ENCODE peak calls at places on chromosome 18, in five cellular contexts. S is upper lobe of left lung, G is stomach, P is esophagus squamous epithelium, Q is uterus. X is an unnamed sample. For H3K4me1, the result is how much of the 10 kb centered on the place peaks cover.

GRCh38 chr18:58241877-58242276 is 197.9 kb downstream of the NEDD4L start:
- DNase-seq in G (no peak), P (no peak), S (no peak), Q (no peak), X (no peak)

GRCh38 chr18:33606621-33607020 is 28.6 kb downstream of the ASXL3 start:
- DNase-seq in S (no peak), P (no peak), G (no peak), Q (no peak), X (no peak)

GRCh38 chr18:379665-380356 is 112.0 kb upstream of the THOC1 start:
- DNase-seq in Q (no peak), S (peak), G (no peak), P (no peak), X (no peak)

GRCh38 chr18:12239426-12239825 is 14.7 kb upstream of the CIDEA start:
- DNase-seq in Q (no peak), P (no peak), G (no peak), S (no peak), X (no peak)

GRCh38 chr18:80238651-80239260 is 8.6 kb downstream of the PARD6G start:
- DNase-seq in Q (no peak), P (no peak), S (no peak), G (no peak), X (no peak)

GRCh38 chr18:42446195-42446594 is 491.2 kb downstream of the PIK3C3 start:
- DNase-seq in P (no peak), Q (no peak), G (no peak), S (no peak), X (no peak)

GRCh38 chr18:59249186-59249774 is 24.0 kb downstream of the RAX start:
- DNase-seq in Q (peak), P (no peak), S (no peak), G (no peak), X (no peak)

GRCh38 chr18:75269140-75269676 is 58.6 kb downstream of the TSHZ1 start:
- DNase-seq in P (no peak), Q (no peak), G (no peak), S (no peak), X (no peak)

GRCh38 chr18:50192903-50193795 is 1.8 kb downstream of the MYO5B start:
- DNase-seq in Q (no peak), P (no peak), G (peak), S (no peak), X (no peak)

GRCh38 chr18:54774423-54774822 is 53.9 kb upstream of the RAB27B start:
- DNase-seq in P (no peak), S (no peak), Q (no peak), G (no peak), X (no peak)

GRCh38 chr18:32891797-32892196 is 119.0 kb upstream of the KLHL14 start:
- DNase-seq in P (no peak), Q (no peak), G (no peak), S (no peak), X (no peak)

GRCh38 chr18:75350440-75350839 is 77.1 kb downstream of the SMIM21 start:
- DNase-seq in G (no peak), Q (no peak), P (no peak), S (no peak), X (no peak)

GRCh38 chr18:37935086-37935485 is 369.5 kb upstream of the CELF4 start:
- DNase-seq in P (no peak), G (no peak), Q (no peak), S (no peak), X (no peak)

GRCh38 chr18:61973273-61974115 is 80.7 kb upstream of the RNF152 start:
- DNase-seq in G (no peak), P (no peak), Q (no peak), S (no peak), X (no peak)

GRCh38 chr18:57698571-57699276 is 77.1 kb upstream of the NARS1 start:
- DNase-seq in Q (no peak), P (no peak), S (peak), G (no peak), X (no peak)

GRCh38 chr18:58953627-58954026 is 89.0 kb downstream of the ZNF532 start:
- DNase-seq in G (peak), P (no peak), S (no peak), Q (no peak), X (no peak)

GRCh38 chr18:47113796-47114540 is 36.3 kb downstream of the HDHD2 start:
- DNase-seq in S (no peak), G (no peak), Q (no peak), P (no peak), X (no peak)

GRCh38 chr18:78857252-78858150 is 122.1 kb upstream of the SALL3 start:
- DNase-seq in Q (no peak), G (no peak), S (no peak), P (no peak), X (no peak)

GRCh38 chr18:13259701-13260100 is 41.1 kb downstream of the LDLRAD4 start:
- DNase-seq in Q (no peak), P (no peak), G (no peak), S (no peak), X (no peak)

GRCh38 chr18:6962571-6963451 is 154.8 kb downstream of the LAMA1 start:
- DNase-seq in Q (no peak), S (no peak), P (no peak), G (no peak), X (no peak)

GRCh38 chr18:28855524-28855923 is 678.6 kb upstream of the CDH2 start:
- DNase-seq in G (no peak), Q (no peak), S (no peak), P (no peak), X (no peak)

GRCh38 chr18:73279499-73279898 is 411.7 kb upstream of the NETO1 start:
- DNase-seq in S (no peak), Q (no peak), G (no peak), P (no peak), X (no peak)

GRCh38 chr18:58502628-58503027 is 126.3 kb downstream of the ALPK2 start:
- DNase-seq in G (no peak), S (no peak), P (no peak), Q (no peak), X (no peak)

GRCh38 chr18:64164883-64165282 is 16.0 kb upstream of the LINC00305 start:
- DNase-seq in G (no peak), P (no peak), Q (no peak), S (no peak), X (no peak)

GRCh38 chr18:79326413-79327198 is 69.1 kb upstream of the NFATC1 start:
- DNase-seq in G (no peak), Q (no peak), S (no peak), P (no peak), X (peak)

DNA sequence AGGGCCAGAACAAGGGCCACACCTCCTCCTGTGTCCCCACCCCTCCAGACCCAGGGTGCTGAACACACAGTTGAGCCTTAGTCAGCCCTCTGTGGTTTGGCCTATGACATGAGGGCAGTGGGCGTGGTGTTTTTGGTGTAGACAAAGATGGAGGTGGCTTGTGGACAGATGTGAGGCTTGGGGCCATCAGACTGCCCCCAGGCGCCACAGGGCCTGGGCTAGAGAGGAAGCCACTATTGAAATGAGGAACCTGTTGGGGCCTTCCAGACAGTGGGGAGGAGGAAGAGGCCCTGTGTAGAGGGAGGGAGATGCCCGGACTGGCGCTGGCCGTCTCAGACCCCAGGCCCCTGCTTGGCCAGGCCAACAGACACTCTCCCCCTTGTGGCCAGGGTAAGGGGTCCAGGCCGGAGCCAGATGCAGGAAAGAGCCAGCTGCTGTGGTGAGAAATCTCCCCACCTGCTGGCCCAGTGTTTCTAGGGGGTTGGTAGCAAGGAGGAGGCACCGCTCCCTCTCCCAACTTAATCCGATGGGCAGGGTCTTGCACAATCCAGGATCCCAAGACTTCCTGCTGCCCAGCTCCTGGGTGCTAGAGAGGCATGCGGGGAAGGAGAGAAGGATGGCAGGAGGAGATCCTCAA is 53.8 kb downstream of the SMAD7 start:
- DNase-seq in S (peak), G (peak), Q (no peak), P (no peak), X (peak)
- TF ChIP-seq POLR2A in S (no peak), G (no peak), Q (no peak), P (no peak), X (no peak)

GRCh38 chr18:48661421-48661820 is 122.6 kb downstream of the CTIF start:
- DNase-seq in S (no peak), G (no peak), Q (no peak), P (no peak), X (no peak)

GRCh38 chr18:48658721-48659120 is 119.9 kb downstream of the CTIF start:
- DNase-seq in G (peak), P (no peak), Q (no peak), S (no peak), X (no peak)

GRCh38 chr18:48657446-48658120 is 118.8 kb downstream of the CTIF start:
- DNase-seq in Q (no peak), G (no peak), S (no peak), P (no peak), X (no peak)

GRCh38 chr18:48660346-48661228 is 121.8 kb downstream of the CTIF start:
- DNase-seq in G (peak), P (no peak), S (no peak), Q (no peak), X (no peak)

DNA sequence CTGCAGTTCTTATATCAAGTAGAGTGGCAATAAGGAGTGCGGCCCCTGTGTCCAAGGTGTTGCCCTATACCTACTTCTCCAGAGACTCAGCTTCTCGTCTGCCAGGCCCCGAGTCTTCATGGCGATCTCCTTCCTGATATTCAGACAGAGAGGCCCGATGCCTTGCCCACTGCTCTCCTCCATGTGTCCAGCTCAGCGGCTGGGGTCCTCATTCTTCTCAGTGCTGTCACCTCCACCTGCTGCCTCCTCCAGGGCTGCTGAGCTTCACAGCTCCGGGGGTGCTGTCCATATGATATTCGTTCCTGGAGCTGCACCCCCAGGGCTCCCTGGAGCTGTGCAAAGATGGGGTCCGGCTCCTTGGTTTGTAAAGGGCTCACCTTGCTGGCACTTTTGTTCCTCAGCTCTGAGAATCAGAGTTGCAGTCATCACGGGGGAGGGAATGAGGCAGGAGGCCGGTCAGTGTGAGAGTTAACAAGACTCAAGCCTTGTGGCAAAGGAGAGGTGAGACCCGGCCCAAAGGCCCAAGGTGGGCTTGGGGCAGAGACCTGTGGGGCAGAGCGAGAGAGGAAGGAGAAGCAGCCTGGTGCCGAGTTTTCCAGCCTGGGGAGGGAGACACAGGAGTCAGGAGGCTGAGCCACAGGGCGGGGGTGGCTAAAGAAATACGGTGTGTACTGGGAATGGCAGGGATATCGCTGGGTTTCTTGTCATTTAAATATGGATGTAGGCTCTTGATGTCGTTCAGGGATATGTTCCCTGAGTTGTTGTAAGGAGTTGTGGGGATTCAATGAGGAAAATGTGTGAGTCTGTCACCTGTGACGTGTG is 120.6 kb downstream of the CTIF start:
- DNase-seq in S (no peak), P (no peak), Q (no peak), G (peak), X (peak)
- H3K4me1 ChIP-seq in S (under half), P (under half), Q (under half), G (under half), X (under half)

DNA sequence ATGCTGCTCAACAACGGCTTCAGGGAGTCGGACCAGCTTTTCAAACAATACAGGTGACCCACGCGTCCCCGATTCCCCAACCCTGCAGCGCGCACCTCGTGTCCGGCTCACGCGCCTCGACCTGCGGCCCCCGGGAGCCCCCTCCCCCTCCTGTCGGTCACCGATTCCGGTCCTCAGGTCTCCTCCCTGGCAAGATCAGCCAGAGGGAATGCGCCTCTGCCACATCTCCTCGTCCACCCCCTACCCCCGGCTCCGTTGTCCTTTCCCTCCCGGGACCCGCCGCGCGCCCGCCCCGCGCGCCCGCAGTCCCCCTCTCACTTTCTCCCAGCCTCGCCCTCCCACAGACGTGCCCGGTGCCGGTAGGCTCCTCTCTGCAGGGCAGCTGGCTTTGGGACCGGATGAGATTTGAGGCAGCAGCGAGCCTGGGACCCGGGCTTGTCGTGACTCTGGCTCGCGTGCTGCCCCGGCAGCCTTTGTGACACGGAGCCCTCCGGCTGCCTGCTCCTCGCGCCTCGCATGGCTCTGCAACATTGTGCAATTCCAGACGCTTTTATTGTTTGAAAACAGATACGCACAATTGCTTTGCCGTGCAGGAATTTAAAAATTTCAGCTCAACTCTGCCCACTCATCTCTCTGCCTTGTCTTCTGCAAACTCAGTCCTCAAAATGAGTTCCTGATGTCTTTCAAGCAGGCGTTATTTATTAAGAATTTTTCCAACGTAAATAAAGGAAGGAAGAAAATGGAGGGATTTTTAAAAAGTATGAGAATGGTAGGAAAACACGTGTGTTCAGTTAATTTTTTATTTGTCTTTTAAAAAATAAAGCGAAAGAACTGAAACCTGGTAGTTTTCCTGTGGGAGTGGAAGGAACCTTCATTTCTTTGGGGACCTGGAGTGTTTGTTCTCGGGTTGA is 687 bp downstream of the TTC39C start:
- DNase-seq in G (peak), S (peak), P (no peak), Q (peak), X (peak)
- TF ChIP-seq POLR2A in G (no peak), S (no peak), P (no peak), Q (no peak), X (no peak)

GRCh38 chr18:45760443-45761036 is 36.6 kb downstream of the SLC14A1 start:
- DNase-seq in Q (no peak), P (no peak), G (no peak), S (no peak), X (no peak)

GRCh38 chr18:45752681-45753080 is 28.7 kb downstream of the SLC14A1 start:
- DNase-seq in P (no peak), G (no peak), S (no peak), Q (no peak), X (no peak)

GRCh38 chr18:45753251-45753650 is 29.3 kb downstream of the SLC14A1 start:
- DNase-seq in G (no peak), S (no peak), Q (no peak), P (no peak), X (no peak)

GRCh38 chr18:45755936-45756335 is 32.0 kb downstream of the SLC14A1 start:
- DNase-seq in S (peak), P (no peak), G (peak), Q (no peak), X (no peak)

GRCh38 chr18:45757005-45757404 is 33.0 kb downstream of the SLC14A1 start:
- DNase-seq in P (no peak), Q (no peak), S (no peak), G (no peak), X (no peak)
- H3K4me1 ChIP-seq in P (under half), Q (under half), S (under half), G (under half), X (under half)

GRCh38 chr18:77132369-77133050 is at the start of gene MBP:
- DNase-seq in P (peak), G (peak), S (peak), Q (peak), X (peak)
- TF ChIP-seq POLR2A in P (no peak), G (no peak), S (peak), Q (peak), X (peak)

DNA sequence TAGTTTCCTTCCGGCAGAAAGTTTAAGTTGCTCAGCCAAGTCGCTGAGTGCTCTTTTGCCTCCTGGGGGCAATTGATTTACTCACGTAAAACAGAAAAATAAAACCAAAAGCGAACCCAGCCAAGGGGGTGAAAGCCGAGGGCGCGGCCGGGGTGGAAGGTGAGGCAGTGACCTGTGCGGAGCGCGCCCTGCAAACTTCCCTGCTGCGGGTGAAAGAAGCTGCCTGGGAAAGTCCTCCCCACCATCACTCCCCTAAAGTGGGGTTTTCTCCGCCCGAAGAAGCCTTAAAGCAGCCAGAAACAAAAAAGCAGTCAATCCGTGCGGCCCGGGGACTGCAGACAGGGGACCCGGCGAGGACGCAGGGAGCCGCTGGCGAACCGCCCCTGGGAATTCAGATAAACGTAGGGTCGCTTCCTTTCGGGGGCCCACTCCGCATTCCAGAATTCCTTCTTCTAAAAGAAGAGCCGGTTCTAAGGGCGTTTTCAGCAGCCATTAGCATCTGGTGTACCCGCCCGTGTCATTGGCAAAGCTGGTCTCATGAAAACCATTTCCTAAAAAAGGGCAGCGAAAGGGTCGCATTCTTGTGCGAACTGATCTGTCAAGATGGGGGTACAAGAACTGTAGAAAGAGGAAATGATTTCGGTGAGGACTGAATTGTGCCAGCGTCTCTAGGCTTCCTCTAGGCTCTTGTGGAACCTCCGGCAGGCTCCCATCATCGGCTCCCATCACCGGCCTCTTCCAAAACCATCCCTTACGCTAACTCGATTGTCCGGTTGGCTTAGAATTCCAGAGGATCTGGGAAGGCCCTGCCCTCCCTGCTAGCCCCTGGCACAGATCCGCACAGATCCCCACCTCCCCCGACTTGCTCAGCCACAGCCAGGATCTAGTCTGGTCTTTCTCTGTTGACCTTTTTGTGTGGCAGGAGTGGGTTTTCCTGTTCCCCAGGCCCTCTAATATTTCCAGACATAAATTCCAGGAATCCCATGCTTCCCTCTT is 1.1 kb downstream of the RAB31 start:
- DNase-seq in Q (peak), G (no peak), S (peak), P (no peak), X (no peak)
- H3K4me1 ChIP-seq in Q (under half), G (under half), S (under half), P (under half), X (under half)

GRCh38 chr18:4399929-4400328 is 55.2 kb downstream of the DLGAP1 start:
- DNase-seq in G (no peak), P (no peak), Q (no peak), S (no peak), X (no peak)
- TF ChIP-seq POLR2A in G (no peak), P (no peak), Q (no peak), S (no peak), X (no peak)

DNA sequence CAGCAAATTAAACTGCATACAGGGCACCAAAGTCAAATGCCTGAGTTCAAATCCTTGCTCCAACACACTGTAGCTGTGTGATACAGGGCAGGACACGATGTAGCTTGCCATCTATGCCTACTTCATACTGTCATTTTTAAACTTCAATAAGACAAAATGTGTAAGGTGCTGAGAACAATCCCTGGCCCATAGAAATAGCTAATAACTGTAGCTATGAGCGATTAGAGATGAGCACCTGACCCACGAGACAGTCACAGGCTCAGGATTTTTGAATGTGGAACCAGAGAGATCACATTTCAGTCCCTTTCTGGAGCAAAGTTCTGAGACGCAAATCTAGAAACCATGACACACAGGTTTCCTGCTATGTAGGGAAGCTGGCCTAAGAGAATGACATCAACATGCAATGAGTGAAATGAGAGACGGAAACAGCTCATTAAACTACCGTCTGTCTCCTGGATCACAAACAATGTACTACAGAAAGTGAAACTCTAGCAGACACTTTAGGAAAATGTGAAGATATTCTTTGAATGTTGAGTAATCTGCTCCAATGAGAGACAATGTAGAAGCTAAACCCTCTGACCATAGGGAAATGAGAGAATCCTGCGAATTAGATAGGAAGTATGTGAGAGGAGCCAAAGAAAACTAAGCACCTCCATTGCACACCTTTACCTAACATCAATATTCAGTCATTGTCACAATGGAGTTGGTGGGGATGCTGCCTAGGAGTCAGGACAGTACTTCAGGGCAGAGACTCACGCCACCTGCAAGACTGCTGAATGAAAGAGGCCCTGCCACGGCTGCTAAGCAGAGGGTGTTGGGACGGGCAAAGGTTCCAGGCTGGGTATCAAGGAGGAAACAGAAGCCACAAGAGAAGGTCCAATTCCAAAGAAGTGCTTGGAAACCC is 25.5 kb downstream of the B4GALT6 start:
- DNase-seq in P (no peak), S (no peak), Q (no peak), G (no peak), X (no peak)
- H3K4me1 ChIP-seq in P (under half), S (under half), Q (under half), G (under half), X (under half)

X was measured in gastrocnemius medialis.